ENCODE peak calls at places on chromosomes 11 and 22, in five cellular contexts. D is prostate gland, Z is H54, F is endothelial cell of umbilical vein, N is GM12891. V is an unnamed sample.
A peak's percentile ranks its signal among the peaks of the same experiment; 100 is the strongest.

GRCh38 chr22:32745251-32745995 is 56.1 kb upstream of the TIMP3 start:
- DNase-seq in F (no peak), D (peak; percentile 30), Z (no peak), N (no peak), V (no peak)

GRCh38 chr11:129460714-129461113 is 85.1 kb downstream of the BARX2 start:
- DNase-seq in D (no peak), N (no peak), Z (no peak), F (no peak), V (no peak)

GRCh38 chr11:37881741-37882140 is 1283.7 kb upstream of the RAG2 start:
- DNase-seq in F (no peak), D (no peak), N (no peak), Z (no peak), V (no peak)

GRCh38 chr11:17157773-17158172 is 50.0 kb downstream of the PIK3C2A start:
- DNase-seq in D (no peak), N (no peak), F (peak; percentile 60), Z (no peak), V (no peak)

GRCh38 chr11:834371-835316 is 1.9 kb downstream of the CD151 start:
- DNase-seq in Z (peak; percentile 94), F (peak; percentile 93), D (peak; percentile 59), N (no peak), V (no peak)

GRCh38 chr11:88807349-88807748 is 258.4 kb downstream of the GRM5 start:
- DNase-seq in D (no peak), N (no peak), Z (no peak), F (no peak), V (no peak)

GRCh38 chr11:132249256-132249655 is 878.8 kb downstream of the NTM start:
- DNase-seq in F (no peak), Z (no peak), D (no peak), N (no peak), V (no peak)

GRCh38 chr11:106424111-106424510 is 346.6 kb downstream of the AASDHPPT start:
- DNase-seq in Z (peak; percentile 1), D (no peak), F (no peak), N (no peak), V (no peak)

GRCh38 chr11:34002420-34002819 is 49.1 kb upstream of the CAPRIN1 start:
- DNase-seq in Z (no peak), D (peak; percentile 84), F (no peak), N (no peak), V (no peak)

GRCh38 chr22:41862530-41863266 is 29.8 kb downstream of the SREBF2 start:
- DNase-seq in D (no peak), Z (no peak), F (no peak), N (no peak), V (no peak)

GRCh38 chr11:93583490-93583889 is 40.3 kb upstream of the SMCO4 start:
- DNase-seq in Z (no peak), D (no peak), F (no peak), N (no peak), V (no peak)

GRCh38 chr11:69418576-69419296 is 62.7 kb upstream of the LINC01488 start:
- DNase-seq in D (no peak), Z (no peak), F (no peak), N (no peak), V (no peak)

GRCh38 chr22:35835267-35835997 is 117.8 kb downstream of the APOL5 start:
- DNase-seq in Z (no peak), D (no peak), N (no peak), F (peak; percentile 67), V (no peak)

GRCh38 chr22:28141614-28142013 is 222.6 kb upstream of the PITPNB start:
- DNase-seq in F (no peak), Z (no peak), N (no peak), D (no peak), V (no peak)

GRCh38 chr11:89521294-89521693 is 30.1 kb upstream of the NOX4 start:
- DNase-seq in N (no peak), D (no peak), Z (no peak), F (no peak), V (no peak)

GRCh38 chr22:22576244-22576988 is 17.4 kb upstream of the PRAME start:
- DNase-seq in Z (peak; percentile 39), D (no peak), F (peak; percentile 31), N (peak; percentile 45), V (no peak)

GRCh38 chr11:78081583-78081982 is 1.9 kb upstream of the NDUFC2 start:
- DNase-seq in Z (no peak), F (no peak), N (no peak), D (no peak), V (no peak)

GRCh38 chr11:11171285-11171684 is 181.8 kb downstream of the CSNK2A3 start:
- DNase-seq in D (no peak), F (no peak), N (no peak), Z (no peak), V (peak; percentile 49)

GRCh38 chr11:36931167-36931566 is 333.1 kb upstream of the RAG2 start:
- DNase-seq in D (no peak), N (no peak), Z (no peak), F (no peak), V (no peak)

GRCh38 chr11:57567512-57568329 is at the start of gene UBE2L6:
- DNase-seq in F (no peak), Z (peak; percentile 80), N (peak; percentile 75), D (peak; percentile 70), V (no peak)

GRCh38 chr22:49623715-49624114 is 204.0 kb downstream of the BRD1 start:
- DNase-seq in D (no peak), F (no peak), N (no peak), Z (no peak), V (no peak)

GRCh38 chr22:30371981-30372380 is 15.2 kb downstream of the CCDC157 start:
- DNase-seq in Z (no peak), N (no peak), D (no peak), F (no peak), V (no peak)

GRCh38 chr11:110565690-110566336 is 136.1 kb downstream of the FDX1 start:
- DNase-seq in N (no peak), D (peak; percentile 8), Z (no peak), F (no peak), V (no peak)

GRCh38 chr11:62774407-62774806 is 3.2 kb downstream of the TAF6L start:
- DNase-seq in N (no peak), F (no peak), Z (no peak), D (no peak), V (no peak)

GRCh38 chr11:16782226-16782919 is 43.9 kb downstream of the C11orf58 start:
- DNase-seq in N (no peak), F (no peak), Z (no peak), D (no peak), V (no peak)

GRCh38 chr22:41482319-41482935 is 13.5 kb downstream of the ACO2 start:
- DNase-seq in Z (no peak), F (no peak), D (no peak), N (no peak), V (no peak)

GRCh38 chr22:30474683-30475424 is 3.0 kb upstream of the SEC14L3 start:
- DNase-seq in Z (no peak), N (no peak), D (no peak), F (no peak), V (no peak)

GRCh38 chr11:34566209-34566551 is 52.6 kb upstream of the ELF5 start:
- DNase-seq in Z (no peak), F (no peak), D (no peak), N (no peak), V (no peak)

GRCh38 chr22:26887456-26887855 is 230.1 kb downstream of the MIAT start:
- DNase-seq in Z (peak; percentile 23), N (no peak), F (peak; percentile 54), D (no peak), V (no peak)

GRCh38 chr22:36191106-36191836 is 10.3 kb downstream of the APOL4 start:
- DNase-seq in Z (no peak), D (no peak), F (no peak), N (no peak), V (peak; percentile 68)

GRCh38 chr11:232783-233565 is 3.2 kb downstream of the SIRT3 start:
- DNase-seq in F (no peak), Z (no peak), D (no peak), N (no peak), V (no peak)

GRCh38 chr11:61855939-61856730 is 28.0 kb downstream of the FADS2 start:
- DNase-seq in F (no peak), N (no peak), D (no peak), Z (no peak), V (no peak)

GRCh38 chr11:58905716-58906547 is 33.4 kb upstream of the GLYATL1 start:
- DNase-seq in N (no peak), Z (no peak), D (peak; percentile 57), F (peak; percentile 17), V (no peak)

GRCh38 chr11:106087815-106088435 is 10.5 kb downstream of the AASDHPPT start:
- DNase-seq in N (no peak), D (peak; percentile 45), Z (no peak), F (peak; percentile 72), V (no peak)

GRCh38 chr11:115820026-115820425 is 315.8 kb upstream of the CADM1 start:
- DNase-seq in N (no peak), D (no peak), Z (no peak), F (no peak), V (no peak)

GRCh38 chr11:119168471-119169271 is at the start of gene NLRX1:
- DNase-seq in Z (peak; percentile 76), F (peak; percentile 79), D (peak; percentile 77), N (peak; percentile 97), V (peak; percentile 82)
- TF ChIP-seq POLR2A in Z (peak; percentile 50), F (peak; percentile 71), D (peak; percentile 61), N (peak; percentile 35), V (peak; percentile 62)

GRCh38 chr11:130611791-130612251 is 163.4 kb downstream of the ADAMTS15 start:
- DNase-seq in F (no peak), D (no peak), Z (peak; percentile 41), N (no peak), V (no peak)
- TF ChIP-seq POLR2A in F (no peak), D (no peak), Z (no peak), N (no peak), V (no peak)

DNA sequence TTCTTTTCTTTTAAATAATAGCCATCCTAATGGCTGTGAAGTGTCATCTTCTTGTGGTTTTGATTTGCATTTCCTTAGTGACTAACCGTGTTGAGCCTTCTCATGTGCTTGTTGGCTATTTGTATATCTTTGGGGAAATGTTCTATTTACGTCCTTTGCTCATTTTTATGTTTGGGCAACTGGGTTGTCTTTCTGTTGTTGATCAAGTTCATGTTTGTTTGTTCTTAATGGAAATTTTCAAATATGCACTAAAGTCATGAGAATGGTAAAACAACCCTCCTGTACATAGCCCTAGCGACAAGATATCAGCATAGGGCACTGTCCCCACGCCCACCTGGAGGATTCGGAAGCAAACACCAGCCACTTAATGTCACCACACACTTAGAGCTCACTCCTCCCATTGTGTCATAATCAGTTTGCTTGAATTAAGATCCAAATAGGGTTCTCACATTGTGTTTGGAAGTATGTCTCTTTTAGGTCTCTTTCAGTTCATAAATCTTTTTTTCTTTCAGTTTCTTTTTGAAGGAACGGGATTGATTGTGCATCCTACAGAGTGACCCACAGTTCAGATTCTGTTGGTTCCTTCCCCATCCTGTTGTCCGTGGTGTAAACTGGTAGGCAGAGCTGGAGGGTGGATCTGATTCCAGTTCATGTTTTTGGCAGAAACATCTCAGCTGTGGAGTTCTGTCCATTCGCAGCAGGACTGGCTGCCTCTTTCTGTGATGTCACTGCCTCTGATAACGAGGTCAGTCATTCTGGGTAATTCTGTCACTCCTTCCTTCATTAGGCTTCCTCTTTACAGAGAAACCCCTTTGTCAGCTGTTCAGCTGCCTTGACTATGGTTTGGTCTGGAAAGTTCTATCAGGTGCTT is 26.4 kb upstream of the ADORA2A start:
- DNase-seq in D (no peak), F (no peak), Z (no peak), N (no peak), V (no peak)
- TF ChIP-seq POLR2A in D (no peak), F (no peak), Z (no peak), N (no peak), V (no peak)

GRCh38 chr11:120226714-120227113 is 13.2 kb upstream of the POU2F3 start:
- DNase-seq in Z (no peak), D (no peak), F (no peak), N (no peak), V (no peak)
- TF ChIP-seq POLR2A in Z (no peak), D (no peak), F (no peak), N (no peak), V (no peak)